ENCODE peak calls at places on chromosome 22, in four cellular contexts. One of them, this sample, is unnamed.

GRCh38 chr22:41512421-41513194 is 31.7 kb downstream of the POLR3H start:
- DNase-seq in pancreas: no peak
- DNase-seq in upper lobe of right lung: no peak
- DNase-seq in tibial artery: peak; percentile 72
- DNase-seq in this sample: no peak

GRCh38 chr22:50599816-50600454 is 658 bp upstream of the MAPK8IP2 start:
- DNase-seq in pancreas: peak; percentile 89
- DNase-seq in upper lobe of right lung: no peak
- DNase-seq in tibial artery: no peak
- DNase-seq in this sample: no peak

GRCh38 chr22:36197601-36198146 is 3.9 kb downstream of the APOL4 start:
- DNase-seq in pancreas: no peak
- DNase-seq in upper lobe of right lung: no peak
- DNase-seq in tibial artery: no peak
- DNase-seq in this sample: no peak

GRCh38 chr22:50157976-50158375 is 12.6 kb upstream of the PANX2 start:
- DNase-seq in pancreas: no peak
- DNase-seq in upper lobe of right lung: peak; percentile 87
- DNase-seq in tibial artery: no peak
- DNase-seq in this sample: no peak

GRCh38 chr22:49979587-49980264 is 19.2 kb downstream of the PIM3 start:
- DNase-seq in pancreas: no peak
- DNase-seq in upper lobe of right lung: peak; percentile 64
- DNase-seq in tibial artery: peak; percentile 42
- DNase-seq in this sample: no peak

GRCh38 chr22:20116376-20116950 is 559 bp downstream of the RANBP1 start:
- DNase-seq in pancreas: no peak
- DNase-seq in upper lobe of right lung: no peak
- DNase-seq in tibial artery: no peak
- DNase-seq in this sample: no peak

GRCh38 chr22:26321469-26321913 is 107.6 kb upstream of the ASPHD2 start:
- DNase-seq in pancreas: no peak
- DNase-seq in upper lobe of right lung: no peak
- DNase-seq in tibial artery: no peak
- DNase-seq in this sample: no peak

GRCh38 chr22:38494498-38494897 is 11.6 kb downstream of the DDX17 start:
- DNase-seq in pancreas: no peak
- DNase-seq in upper lobe of right lung: no peak
- DNase-seq in tibial artery: no peak
- DNase-seq in this sample: no peak

GRCh38 chr22:50189184-50189848 is 3.6 kb downstream of the TRABD start:
- DNase-seq in pancreas: peak; percentile 96
- DNase-seq in upper lobe of right lung: no peak
- DNase-seq in tibial artery: no peak
- DNase-seq in this sample: no peak

GRCh38 chr22:25672685-25673084 is 69.3 kb upstream of the MYO18B start:
- DNase-seq in pancreas: no peak
- DNase-seq in upper lobe of right lung: no peak
- DNase-seq in tibial artery: no peak
- DNase-seq in this sample: no peak

GRCh38 chr22:38310518-38311330 is 6.5 kb downstream of the CSNK1E start:
- DNase-seq in pancreas: no peak
- DNase-seq in upper lobe of right lung: no peak
- DNase-seq in tibial artery: peak; percentile 80
- DNase-seq in this sample: peak; percentile 63

GRCh38 chr22:37896181-37896592 is 9.9 kb upstream of the MICALL1 start:
- DNase-seq in pancreas: no peak
- DNase-seq in upper lobe of right lung: no peak
- DNase-seq in tibial artery: no peak
- DNase-seq in this sample: no peak

GRCh38 chr22:42863349-42863911 is 6.4 kb upstream of the ARFGAP3 start:
- DNase-seq in pancreas: no peak
- DNase-seq in upper lobe of right lung: no peak
- DNase-seq in tibial artery: no peak
- DNase-seq in this sample: no peak

GRCh38 chr22:47287516-47287915 is 525.1 kb downstream of the TBC1D22A start:
- DNase-seq in pancreas: peak; percentile 19
- DNase-seq in upper lobe of right lung: peak; percentile 43
- DNase-seq in tibial artery: peak; percentile 20
- DNase-seq in this sample: no peak

GRCh38 chr22:37186228-37186996 is 1.6 kb downstream of the C1QTNF6 start:
- DNase-seq in pancreas: peak; percentile 15
- DNase-seq in upper lobe of right lung: peak; percentile 42
- DNase-seq in tibial artery: no peak
- DNase-seq in this sample: no peak

GRCh38 chr22:25962711-25963110 is 206.6 kb upstream of the SEZ6L start:
- DNase-seq in pancreas: no peak
- DNase-seq in upper lobe of right lung: no peak
- DNase-seq in tibial artery: no peak
- DNase-seq in this sample: no peak

GRCh38 chr22:24434472-24435322 is 7.3 kb downstream of the ADORA2A start:
- DNase-seq in pancreas: no peak
- DNase-seq in upper lobe of right lung: peak; percentile 59
- DNase-seq in tibial artery: peak; percentile 61
- DNase-seq in this sample: no peak

GRCh38 chr22:25350551-25350971 is 131.1 kb downstream of the CRYBB2 start:
- DNase-seq in pancreas: peak; percentile 48
- DNase-seq in upper lobe of right lung: no peak
- DNase-seq in tibial artery: no peak
- DNase-seq in this sample: no peak

GRCh38 chr22:20054485-20054884 is 25.6 kb upstream of the DGCR8 start:
- DNase-seq in pancreas: peak; percentile 46
- DNase-seq in upper lobe of right lung: no peak
- DNase-seq in tibial artery: no peak
- DNase-seq in this sample: no peak

GRCh38 chr22:46233231-46233630 is 16.9 kb downstream of the CDPF1 start:
- DNase-seq in pancreas: peak; percentile 82
- DNase-seq in upper lobe of right lung: no peak
- DNase-seq in tibial artery: peak; percentile 85
- DNase-seq in this sample: no peak

GRCh38 chr22:48752451-48753380 is 1075.0 kb downstream of the BRD1 start:
- DNase-seq in pancreas: no peak
- DNase-seq in upper lobe of right lung: no peak
- DNase-seq in tibial artery: no peak
- DNase-seq in this sample: peak; percentile 42

GRCh38 chr22:40665312-40665711 is 14.0 kb upstream of the MCHR1 start:
- DNase-seq in pancreas: no peak
- DNase-seq in upper lobe of right lung: no peak
- DNase-seq in tibial artery: peak; percentile 94
- DNase-seq in this sample: peak; percentile 65

GRCh38 chr22:35092146-35092805 is 26.3 kb downstream of the ISX start:
- DNase-seq in pancreas: no peak
- DNase-seq in upper lobe of right lung: no peak
- DNase-seq in tibial artery: no peak
- DNase-seq in this sample: no peak

GRCh38 chr22:40973144-40973543 is 22.0 kb downstream of the RBX1 start:
- DNase-seq in pancreas: no peak
- DNase-seq in upper lobe of right lung: no peak
- DNase-seq in tibial artery: no peak
- DNase-seq in this sample: no peak

GRCh38 chr22:46465793-46466192 is 71.6 kb downstream of the CELSR1 start:
- DNase-seq in pancreas: peak; percentile 32
- DNase-seq in upper lobe of right lung: peak; percentile 77
- DNase-seq in tibial artery: no peak
- DNase-seq in this sample: no peak

GRCh38 chr22:26168934-26169311 is 339 bp upstream of the SEZ6L start:
- DNase-seq in pancreas: no peak
- DNase-seq in upper lobe of right lung: no peak
- DNase-seq in tibial artery: no peak
- DNase-seq in this sample: no peak

GRCh38 chr22:48824673-48825651 is 1002.7 kb downstream of the BRD1 start:
- DNase-seq in pancreas: peak; percentile 29
- DNase-seq in upper lobe of right lung: peak; percentile 48
- DNase-seq in tibial artery: peak; percentile 53
- DNase-seq in this sample: no peak

GRCh38 chr22:49112176-49112575 is 715.5 kb downstream of the BRD1 start:
- DNase-seq in pancreas: no peak
- DNase-seq in upper lobe of right lung: no peak
- DNase-seq in tibial artery: no peak
- DNase-seq in this sample: no peak

GRCh38 chr22:39479254-39479653 is 22.4 kb downstream of the MGAT3 start:
- DNase-seq in pancreas: no peak
- DNase-seq in upper lobe of right lung: no peak
- DNase-seq in tibial artery: no peak
- DNase-seq in this sample: no peak

DNA sequence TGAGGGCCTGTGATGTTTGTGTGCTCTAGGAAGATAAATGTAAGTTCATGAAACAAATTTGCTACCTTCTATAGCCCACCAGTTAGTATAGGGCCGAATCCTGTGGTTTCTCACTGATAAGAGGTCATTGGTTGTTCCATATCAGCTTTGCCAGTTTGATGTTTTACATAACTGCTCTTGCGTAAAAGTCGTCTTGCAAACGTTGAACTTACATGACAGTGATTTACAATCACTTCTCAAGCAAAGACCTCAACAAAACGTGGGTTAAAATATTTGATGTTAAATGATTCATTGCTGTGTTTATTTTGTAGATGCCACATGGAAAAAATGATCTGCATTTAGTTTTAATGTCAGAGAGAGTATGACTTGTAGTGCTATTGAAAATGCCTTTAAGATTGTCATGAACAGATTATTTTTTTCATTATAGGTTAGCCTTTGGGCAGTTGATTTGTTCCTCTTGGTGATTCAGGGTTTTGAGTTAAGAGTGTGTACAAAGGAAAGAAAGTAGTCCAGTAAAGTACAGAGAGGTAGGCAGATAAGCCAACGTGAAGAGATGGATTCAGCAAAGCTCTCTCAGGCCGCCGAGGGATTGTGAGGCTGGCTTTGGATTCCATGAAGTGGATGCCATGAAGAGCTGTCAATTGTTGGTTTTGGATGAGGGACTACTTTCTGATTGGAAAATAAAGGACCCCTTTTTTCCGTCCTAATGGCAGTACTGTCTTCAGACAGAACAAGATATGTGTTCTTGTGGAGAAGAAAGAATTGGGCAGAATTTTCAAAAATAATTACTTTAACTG is 2.6 kb downstream of the EWSR1 start:
- DNase-seq in pancreas: no peak
- DNase-seq in upper lobe of right lung: no peak
- DNase-seq in tibial artery: peak; percentile 39
- DNase-seq in this sample: peak; percentile 52
- H3K4me3 ChIP-seq in pancreas: peak overlapping the region; percentile 93
- H3K4me3 ChIP-seq in upper lobe of right lung: peak overlapping the region; percentile 95
- H3K4me3 ChIP-seq in tibial artery: peak overlapping the region; percentile 95
- H3K4me3 ChIP-seq in this sample: peak overlapping the region; percentile 93

GRCh38 chr22:18068991-18069390 is 8.8 kb upstream of the PEX26 start:
- DNase-seq in pancreas: no peak
- DNase-seq in upper lobe of right lung: peak; percentile 0
- DNase-seq in tibial artery: no peak
- DNase-seq in this sample: no peak
- H3K27ac ChIP-seq in pancreas: no peak overlapping the region
- H3K27ac ChIP-seq in upper lobe of right lung: no peak overlapping the region
- H3K27ac ChIP-seq in tibial artery: peak overlapping the region; percentile 84
- H3K27ac ChIP-seq in this sample: peak overlapping the region; percentile 62

DNA sequence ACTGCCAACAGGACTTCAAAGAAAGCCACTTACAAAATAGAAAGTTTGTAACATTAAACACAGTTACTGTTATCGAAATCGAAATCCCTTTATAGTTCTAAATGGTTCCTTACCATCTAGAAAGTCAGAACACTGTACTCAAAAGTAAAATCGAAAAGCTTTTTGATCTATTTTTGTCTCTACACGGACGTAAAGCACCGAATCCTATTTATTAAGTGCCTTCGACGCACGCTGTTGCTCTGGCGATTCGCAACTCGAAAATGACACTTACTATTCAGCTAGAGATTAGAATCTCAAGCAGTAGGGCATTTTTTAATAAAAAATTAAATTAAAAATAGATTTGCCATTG is 78.3 kb downstream of the LARGE1 start:
- DNase-seq in pancreas: no peak
- DNase-seq in upper lobe of right lung: no peak
- DNase-seq in tibial artery: no peak
- DNase-seq in this sample: no peak
- H3K4me1 ChIP-seq in pancreas: no peaks in the 10 kb centered on the region
- H3K4me1 ChIP-seq in upper lobe of right lung: peaks cover 12% of the 10 kb centered on the region
- H3K4me1 ChIP-seq in tibial artery: no peaks in the 10 kb centered on the region
- H3K4me1 ChIP-seq in this sample: no peaks in the 10 kb centered on the region

DNA sequence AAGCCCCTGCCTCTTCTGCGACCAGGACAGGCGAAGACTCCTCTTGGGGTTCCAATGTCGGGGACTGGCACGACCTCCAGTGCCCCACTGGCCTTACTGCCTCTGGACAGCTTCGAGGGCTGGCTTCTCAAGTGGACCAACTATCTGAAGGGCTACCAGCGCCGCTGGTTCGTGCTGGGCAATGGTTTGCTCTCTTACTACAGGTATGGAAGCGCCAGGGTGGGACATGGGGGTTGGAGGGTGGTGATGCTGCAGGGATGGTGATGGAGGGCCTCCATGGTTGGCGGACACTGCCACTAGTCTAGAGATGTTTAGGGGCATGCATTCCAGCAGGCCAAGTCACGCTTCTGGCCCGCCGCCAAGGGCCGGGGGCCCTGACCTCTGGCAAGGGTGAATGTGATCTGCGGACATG is 683 bp downstream of the OSBP2 start:
- DNase-seq in pancreas: peak; percentile 67
- DNase-seq in upper lobe of right lung: no peak
- DNase-seq in tibial artery: no peak
- DNase-seq in this sample: no peak
- H3K4me3 ChIP-seq in pancreas: peak overlapping the region; percentile 69
- H3K4me3 ChIP-seq in upper lobe of right lung: peak overlapping the region; percentile 50
- H3K4me3 ChIP-seq in tibial artery: peak overlapping the region; percentile 62
- H3K4me3 ChIP-seq in this sample: peak overlapping the region; percentile 65

GRCh38 chr22:22519591-22519990 is 479 bp downstream of the ZNF280A start:
- DNase-seq in pancreas: no peak
- DNase-seq in upper lobe of right lung: no peak
- DNase-seq in tibial artery: no peak
- DNase-seq in this sample: no peak
- H3K27ac ChIP-seq in pancreas: no peak overlapping the region
- H3K27ac ChIP-seq in upper lobe of right lung: no peak overlapping the region
- H3K27ac ChIP-seq in tibial artery: no peak overlapping the region
- H3K27ac ChIP-seq in this sample: no peak overlapping the region

This sample was measured in right atrium auricular region.